ENCODE peak calls at places on chromosomes 11 and 22, in four cellular contexts. X is HCT116, K is neural crest cell, B is endothelial cell. C is an unnamed sample.
A peak's percentile ranks its signal among the peaks of the same experiment; 100 is the strongest.

GRCh38 chr11:35541621-35542375 is 16.4 kb upstream of the PAMR1 start:
- DNase-seq in X (no peak), K (no peak), B (no peak), C (no peak)

GRCh38 chr11:20027546-20028014 is 132.7 kb downstream of the DBX1 start:
- DNase-seq in X (no peak), K (no peak), B (no peak), C (no peak)

GRCh38 chr22:50633771-50634170 is 5.8 kb upstream of the ARSA start:
- DNase-seq in X (no peak), K (no peak), B (no peak), C (no peak)

GRCh38 chr11:75667831-75668507 is 869 bp downstream of the MAP6 start:
- DNase-seq in X (no peak), K (peak; percentile 67), B (peak; percentile 55), C (peak; percentile 23)

GRCh38 chr11:35257287-35257686 is 118.3 kb downstream of the CD44 start:
- DNase-seq in X (no peak), K (no peak), B (no peak), C (no peak)

GRCh38 chr11:47466701-47467250 is 17.8 kb upstream of the RAPSN start:
- DNase-seq in X (no peak), K (no peak), B (peak; percentile 26), C (no peak)

GRCh38 chr22:39502789-39503464 is 837 bp downstream of the MIEF1 start:
- DNase-seq in X (no peak), K (no peak), B (no peak), C (no peak)

GRCh38 chr11:11977206-11977938 is 31.1 kb downstream of the DKK3 start:
- DNase-seq in X (peak; percentile 45), K (no peak), B (peak; percentile 25), C (no peak)

GRCh38 chr22:20956258-20957117 is 10.6 kb upstream of the AIFM3 start:
- DNase-seq in X (peak; percentile 73), K (no peak), B (no peak), C (no peak)

GRCh38 chr11:71140206-71140919 is 112.0 kb downstream of the SHANK2 start:
- DNase-seq in X (no peak), K (no peak), B (no peak), C (no peak)

GRCh38 chr11:5624489-5625278 is at the start of gene TRIM34:
- DNase-seq in X (no peak), K (no peak), B (peak; percentile 15), C (peak; percentile 38)

GRCh38 chr22:35128637-35129036 is 62.7 kb downstream of the ISX start:
- DNase-seq in X (no peak), K (no peak), B (no peak), C (no peak)

GRCh38 chr22:47169801-47170140 is 407.3 kb downstream of the TBC1D22A start:
- DNase-seq in X (no peak), K (no peak), B (no peak), C (no peak)

GRCh38 chr11:62054484-62055121 is 69.2 kb upstream of the INCENP start:
- DNase-seq in X (peak; percentile 87), K (no peak), B (no peak), C (no peak)

GRCh38 chr11:22244986-22245592 is 52.2 kb downstream of the ANO5 start:
- DNase-seq in X (peak; percentile 15), K (peak; percentile 7), B (peak; percentile 31), C (no peak)

GRCh38 chr11:12784987-12785386 is 110.8 kb downstream of the TEAD1 start:
- DNase-seq in X (no peak), K (no peak), B (no peak), C (no peak)

GRCh38 chr11:57336111-57336666 is 497 bp upstream of the SSRP1 start:
- DNase-seq in X (no peak), K (no peak), B (no peak), C (peak; percentile 37)

GRCh38 chr22:20671409-20672081 is 102.4 kb upstream of the SERPIND1 start:
- DNase-seq in X (no peak), K (no peak), B (no peak), C (no peak)

GRCh38 chr22:47203554-47203991 is 441.1 kb downstream of the TBC1D22A start:
- DNase-seq in X (no peak), K (no peak), B (no peak), C (peak; percentile 10)

GRCh38 chr11:133118563-133119303 is 413.6 kb downstream of the OPCML start:
- DNase-seq in X (no peak), K (no peak), B (no peak), C (no peak)

GRCh38 chr11:17267576-17267975 is 9.0 kb upstream of the NUCB2 start:
- DNase-seq in X (peak; percentile 99), K (no peak), B (no peak), C (no peak)

GRCh38 chr11:68962527-68963250 is 18.1 kb downstream of the MRGPRD start:
- DNase-seq in X (no peak), K (no peak), B (no peak), C (no peak)

GRCh38 chr11:45187375-45187774 is 40.9 kb downstream of the PRDM11 start:
- DNase-seq in X (no peak), K (no peak), B (no peak), C (no peak)

GRCh38 chr22:35630387-35630793 is 13.3 kb upstream of the MB start:
- DNase-seq in X (peak; percentile 38), K (no peak), B (no peak), C (no peak)

GRCh38 chr11:96109265-96110030 is 185.5 kb upstream of the MTMR2 start:
- DNase-seq in X (no peak), K (no peak), B (no peak), C (no peak)

GRCh38 chr11:19359425-19360000 is 118.8 kb upstream of the E2F8 start:
- DNase-seq in X (no peak), K (no peak), B (no peak), C (no peak)

GRCh38 chr22:49660794-49661781 is 166.6 kb downstream of the BRD1 start:
- DNase-seq in X (no peak), K (no peak), B (no peak), C (no peak)

GRCh38 chr22:49531533-49531895 is 296.2 kb downstream of the BRD1 start:
- DNase-seq in X (no peak), K (no peak), B (no peak), C (no peak)

GRCh38 chr22:28670153-28670552 is 9.5 kb downstream of the TTC28 start:
- DNase-seq in X (no peak), K (no peak), B (no peak), C (no peak)

GRCh38 chr11:48028909-48029685 is 48.7 kb downstream of the PTPRJ start:
- DNase-seq in X (no peak), K (no peak), B (no peak), C (no peak)

GRCh38 chr11:27211370-27212127 is 151.5 kb downstream of the CCDC34 start:
- DNase-seq in X (peak; percentile 7), K (peak; percentile 18), B (no peak), C (no peak)

GRCh38 chr11:12794556-12795230 is 120.5 kb downstream of the TEAD1 start:
- DNase-seq in X (no peak), K (no peak), B (no peak), C (no peak)

GRCh38 chr11:134522782-134523570 is 110.9 kb upstream of the B3GAT1 start:
- DNase-seq in X (no peak), K (no peak), B (no peak), C (no peak)

GRCh38 chr22:21677606-21678443 is 12.0 kb downstream of the PPIL2 start:
- DNase-seq in X (no peak), K (no peak), B (no peak), C (no peak)

GRCh38 chr11:27540051-27540450 is 33.5 kb upstream of the LIN7C start:
- DNase-seq in X (no peak), K (no peak), B (no peak), C (no peak)

GRCh38 chr22:37674951-37675929 is at the start of gene LGALS1:
- DNase-seq in X (peak; percentile 92), K (peak; percentile 21), B (no peak), C (peak; percentile 54)

GRCh38 chr11:11975201-11976092 is 33.0 kb downstream of the DKK3 start:
- DNase-seq in X (no peak), K (no peak), B (no peak), C (no peak)

DNA sequence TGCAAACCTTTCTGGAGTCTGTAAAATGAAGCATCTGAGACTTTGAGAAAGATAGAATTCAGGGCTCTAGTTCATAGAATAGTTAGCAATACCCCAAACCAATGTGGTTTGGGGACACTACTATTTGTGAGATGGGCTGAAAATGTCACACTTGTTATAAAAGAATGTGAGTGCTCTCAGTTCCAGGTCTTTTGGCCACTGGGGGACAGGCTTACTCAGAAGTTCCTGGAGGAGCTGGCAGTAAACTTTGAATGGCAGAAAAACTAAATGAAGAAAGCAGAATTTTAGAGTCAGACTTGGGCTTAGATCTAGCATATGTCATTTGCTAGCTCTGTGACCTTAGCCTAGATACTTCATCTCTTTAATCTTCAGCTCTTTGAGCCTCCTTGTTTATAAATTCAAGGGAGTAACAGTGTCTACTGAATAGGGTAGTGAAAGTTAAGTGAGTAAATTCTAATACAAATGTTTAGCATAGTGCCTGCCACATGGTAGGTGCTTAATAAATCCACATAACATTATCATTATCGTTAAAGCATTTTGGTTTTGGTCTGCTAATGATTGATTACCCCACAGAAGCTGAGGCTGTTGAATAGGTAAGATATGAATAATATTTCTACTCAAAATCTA is 3.7 kb downstream of the LYVE1 start:
- DNase-seq in X (no peak), K (no peak), B (no peak), C (no peak)
- TF ChIP-seq CTCF in X (peak; percentile 41), K (peak; percentile 29), B (no peak), C (no peak)

DNA sequence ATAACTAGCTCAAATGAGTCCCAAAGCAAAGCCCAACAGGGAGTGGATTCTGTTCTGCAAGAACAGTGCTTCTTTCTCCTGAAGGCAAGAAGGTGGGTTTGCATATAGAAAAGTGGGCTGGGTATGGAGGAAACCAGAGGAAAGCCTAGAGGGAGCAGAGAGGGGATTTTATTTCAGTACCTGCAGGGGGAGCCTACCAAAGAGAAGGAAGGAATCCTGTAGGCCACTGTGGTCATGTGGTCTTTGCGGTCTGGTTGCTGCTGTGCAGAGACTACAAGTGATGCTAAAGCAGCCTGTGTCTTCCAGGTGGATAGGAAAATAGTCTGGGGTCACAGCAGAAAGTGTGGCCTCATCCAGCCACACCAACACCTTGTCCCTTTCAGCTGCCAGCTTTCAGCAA is 33.2 kb upstream of the ZBTB16 start:
- DNase-seq in X (no peak), K (no peak), B (no peak), C (no peak)
- TF ChIP-seq CTCF in X (no peak), K (peak; percentile 23), B (no peak), C (no peak)

DNA sequence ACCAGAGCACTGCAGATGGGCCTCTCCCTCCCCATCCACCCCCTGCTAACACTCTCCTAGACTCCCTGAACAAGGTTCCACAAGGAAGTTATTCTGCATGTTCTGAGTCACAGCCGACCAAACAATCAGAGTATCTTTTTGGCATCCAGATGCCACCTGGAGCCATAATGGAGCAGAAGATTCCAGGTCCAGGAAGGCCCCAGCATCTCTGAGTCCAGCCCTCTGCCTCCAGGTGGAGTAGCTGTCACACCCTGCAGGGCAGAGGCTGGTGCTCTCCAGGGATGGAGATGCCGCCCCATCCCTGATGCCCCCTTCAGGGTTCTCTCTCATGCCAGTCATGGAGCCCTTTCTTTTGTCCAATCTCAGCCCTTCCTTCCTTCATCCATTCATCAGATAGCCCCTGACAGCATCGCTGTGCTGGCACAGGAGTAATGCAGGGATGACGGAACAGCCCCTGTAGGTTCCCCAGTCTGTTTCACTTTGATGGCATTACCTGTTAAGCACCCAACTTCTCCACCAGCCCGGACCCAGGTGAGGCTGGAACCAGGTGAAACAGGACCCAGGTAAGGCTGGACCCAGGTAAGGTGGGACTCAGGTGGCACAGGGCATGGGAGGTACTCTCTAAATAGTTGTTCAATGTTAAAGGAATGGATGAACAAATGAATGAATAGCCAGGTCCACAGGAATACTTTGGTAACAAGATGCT is 20.1 kb upstream of the TSKU start:
- DNase-seq in X (no peak), K (no peak), B (no peak), C (no peak)
- TF ChIP-seq CTCF in X (no peak), K (no peak), B (no peak), C (no peak)

GRCh38 chr11:121446752-121447156 is 5.4 kb upstream of the SORL1 start:
- DNase-seq in X (no peak), K (no peak), B (no peak), C (no peak)
- TF ChIP-seq CTCF in X (peak; percentile 58), K (no peak), B (no peak), C (no peak)